ENCODE peak calls at places on chromosome 3, in four cellular contexts. Z, R, A and G are unnamed samples.

GRCh38 chr3:1534252-1534651 is 441.4 kb downstream of the CNTN6 start:
- DNase-seq in A (no peak), Z (no peak), R (no peak), G (no peak)

GRCh38 chr3:50164056-50164455 is 8.9 kb downstream of the SEMA3F start:
- DNase-seq in Z (peak), R (peak), A (peak), G (no peak)

GRCh38 chr3:107412376-107412775 is 35.1 kb downstream of the CCDC54 start:
- DNase-seq in Z (peak), R (no peak), A (no peak), G (no peak)

GRCh38 chr3:170044795-170045244 is 7.0 kb downstream of the GPR160 start:
- DNase-seq in R (no peak), Z (no peak), A (no peak), G (no peak)

GRCh38 chr3:71581451-71581980 is 2.0 kb downstream of the FOXP1 start:
- DNase-seq in Z (no peak), R (peak), A (peak), G (peak)

GRCh38 chr3:138066383-138066782 is 49.0 kb downstream of the DZIP1L start:
- DNase-seq in A (no peak), R (no peak), Z (no peak), G (no peak)

GRCh38 chr3:193240850-193241706 is at the start of gene PLAAT1:
- DNase-seq in Z (peak), A (no peak), R (peak), G (no peak)

GRCh38 chr3:149955449-149955848 is 15.2 kb downstream of the PFN2 start:
- DNase-seq in Z (no peak), R (no peak), A (no peak), G (no peak)

GRCh38 chr3:150238995-150239612 is 169.0 kb upstream of the TSC22D2 start:
- DNase-seq in A (no peak), Z (no peak), R (peak), G (no peak)

GRCh38 chr3:121165397-121165837 is 257.4 kb downstream of the STXBP5L start:
- DNase-seq in Z (no peak), A (no peak), R (no peak), G (no peak)

GRCh38 chr3:143167956-143168355 is 48.4 kb downstream of the CHST2 start:
- DNase-seq in Z (peak), R (no peak), A (no peak), G (no peak)

GRCh38 chr3:53077476-53078220 is 31.8 kb upstream of the SFMBT1 start:
- DNase-seq in R (no peak), Z (no peak), A (peak), G (peak)

GRCh38 chr3:102528727-102529126 is 93.9 kb downstream of the ZPLD1 start:
- DNase-seq in Z (no peak), R (no peak), A (no peak), G (no peak)

GRCh38 chr3:42185044-42185443 is 80.9 kb downstream of the CCK start:
- DNase-seq in Z (peak), R (no peak), A (no peak), G (no peak)

GRCh38 chr3:147797095-147797494 is 387.9 kb downstream of the ZIC1 start:
- DNase-seq in Z (no peak), A (no peak), R (no peak), G (no peak)

GRCh38 chr3:18082551-18083272 is 340.3 kb upstream of the TBC1D5 start:
- DNase-seq in R (no peak), Z (no peak), A (no peak), G (no peak)

GRCh38 chr3:157405457-157405856 is 31.2 kb upstream of the PTX3 start:
- DNase-seq in A (no peak), R (no peak), Z (peak), G (no peak)

GRCh38 chr3:32885283-32885935 is 66.0 kb upstream of the CCR4 start:
- DNase-seq in Z (no peak), R (no peak), A (no peak), G (no peak)

GRCh38 chr3:58749948-58750347 is 83.4 kb upstream of the FAM3D start:
- DNase-seq in R (no peak), Z (no peak), A (no peak), G (no peak)

GRCh38 chr3:172034786-172035685 is 4.3 kb upstream of the FNDC3B start:
- DNase-seq in Z (peak), R (no peak), A (no peak), G (no peak)

GRCh38 chr3:67564008-67564407 is 90.4 kb downstream of the SUCLG2 start:
- DNase-seq in A (no peak), R (no peak), Z (peak), G (no peak)

GRCh38 chr3:41317718-41318117 is 118.4 kb downstream of the CTNNB1 start:
- DNase-seq in A (no peak), R (no peak), Z (peak), G (no peak)

GRCh38 chr3:111392911-111393351 is 149.1 kb upstream of the CD96 start:
- DNase-seq in Z (no peak), R (no peak), A (no peak), G (peak)

GRCh38 chr3:101858464-101858863 is 9.2 kb downstream of the NFKBIZ start:
- DNase-seq in A (no peak), Z (no peak), R (no peak), G (no peak)

GRCh38 chr3:7934362-7934761 is 567.3 kb upstream of the LMCD1 start:
- DNase-seq in A (no peak), Z (no peak), R (no peak), G (no peak)

GRCh38 chr3:172537521-172538158 is 14.4 kb upstream of the TNFSF10 start:
- DNase-seq in A (no peak), R (no peak), Z (no peak), G (no peak)

GRCh38 chr3:119015942-119016341 is 18.7 kb downstream of the IGSF11 start:
- DNase-seq in A (no peak), R (no peak), Z (no peak), G (no peak)

GRCh38 chr3:108489776-108490175 is 20.6 kb downstream of the MYH15 start:
- DNase-seq in Z (peak), R (no peak), A (no peak), G (no peak)

GRCh38 chr3:139450155-139450554 is 26.2 kb downstream of the RBP2 start:
- DNase-seq in A (no peak), Z (no peak), R (no peak), G (no peak)

GRCh38 chr3:52798978-52799476 is 4.4 kb downstream of the ITIH3 start:
- DNase-seq in R (peak), A (no peak), Z (no peak), G (no peak)

GRCh38 chr3:64327039-64327804 is 102.0 kb upstream of the PRICKLE2 start:
- DNase-seq in Z (no peak), A (no peak), R (peak), G (peak)

GRCh38 chr3:114270019-114270418 is 23.8 kb upstream of the TIGIT start:
- DNase-seq in Z (no peak), R (no peak), A (no peak), G (no peak)

GRCh38 chr3:112116777-112117186 is 16.3 kb downstream of the GCSAM start:
- DNase-seq in R (no peak), Z (no peak), A (no peak), G (no peak)

GRCh38 chr3:48472673-48472922 is 26.1 kb downstream of the ATRIP start:
- DNase-seq in R (no peak), Z (no peak), A (no peak), G (no peak)

GRCh38 chr3:52069135-52069534 is 12.8 kb upstream of the DUSP7 start:
- DNase-seq in Z (no peak), A (no peak), R (no peak), G (no peak)

GRCh38 chr3:191263365-191263764 is 64.3 kb downstream of the OSTN start:
- DNase-seq in A (no peak), Z (no peak), R (no peak), G (no peak)

GRCh38 chr3:78863294-78864203 is 904.2 kb downstream of the ROBO1 start:
- DNase-seq in R (no peak), Z (no peak), A (no peak), G (no peak)

GRCh38 chr3:115648559-115648958 is 25.2 kb downstream of the GAP43 start:
- DNase-seq in A (no peak), R (no peak), Z (peak), G (no peak)

DNA sequence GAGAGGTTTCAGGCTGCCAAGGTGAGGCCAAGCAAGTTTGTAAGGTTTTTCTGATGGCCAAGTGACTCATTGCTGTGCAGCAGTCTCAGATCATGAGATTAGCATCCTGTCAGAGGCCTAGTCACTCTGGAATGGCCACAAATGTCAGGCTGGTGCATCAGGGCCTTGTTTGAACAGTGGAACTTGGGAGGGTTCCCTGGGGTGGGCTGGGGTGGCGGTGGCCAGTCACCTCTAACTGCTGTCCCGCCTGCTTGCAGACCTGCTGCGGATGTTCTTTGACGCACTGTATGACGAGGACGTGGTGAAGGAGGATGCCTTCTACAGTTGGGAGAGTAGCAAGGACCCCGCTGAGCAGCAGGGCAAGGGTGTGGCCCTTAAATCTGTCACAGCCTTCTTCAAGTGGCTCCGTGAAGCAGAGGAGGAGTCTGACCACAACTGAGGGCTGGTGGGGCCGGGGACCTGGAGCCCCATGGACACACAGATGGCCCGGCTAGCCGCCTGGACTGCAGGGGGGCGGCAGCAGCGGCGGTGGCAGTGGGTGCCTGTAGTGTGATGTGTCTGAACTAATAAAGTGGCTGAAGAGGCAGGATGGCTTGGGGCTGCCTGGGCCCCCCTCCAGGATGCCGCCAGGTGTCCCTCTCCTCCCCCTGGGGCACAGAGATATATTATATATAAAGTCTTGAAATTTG is 2.8 kb upstream of the FAM131A start:
- DNase-seq in A (no peak), R (no peak), Z (peak), G (no peak)
- H3K27ac ChIP-seq in A (peak), R (peak), Z (peak), G (peak)

DNA sequence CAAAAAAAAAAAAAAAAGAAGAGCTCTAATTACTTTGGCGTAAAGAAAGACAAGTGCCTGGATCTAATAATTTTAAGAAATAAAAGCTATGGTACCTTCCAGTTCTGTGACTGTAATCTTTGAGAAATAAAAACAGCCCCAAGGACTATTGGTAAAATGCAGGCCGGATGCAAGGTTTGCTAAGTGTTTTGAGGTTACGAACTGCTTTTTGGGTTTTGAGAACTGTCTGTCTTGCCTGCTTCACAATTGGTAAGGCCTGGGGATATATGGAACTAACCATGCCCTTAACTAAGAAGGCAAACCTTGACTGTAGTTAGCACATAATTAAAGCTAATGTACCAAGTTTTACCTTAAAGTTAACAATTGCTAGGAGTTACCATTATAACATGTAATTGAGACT is 388.4 kb upstream of the CBLB start:
- DNase-seq in Z (no peak), A (no peak), R (no peak), G (no peak)
- TF ChIP-seq POLR2A in Z (no peak), A (no peak), R (no peak), G (no peak)

DNA sequence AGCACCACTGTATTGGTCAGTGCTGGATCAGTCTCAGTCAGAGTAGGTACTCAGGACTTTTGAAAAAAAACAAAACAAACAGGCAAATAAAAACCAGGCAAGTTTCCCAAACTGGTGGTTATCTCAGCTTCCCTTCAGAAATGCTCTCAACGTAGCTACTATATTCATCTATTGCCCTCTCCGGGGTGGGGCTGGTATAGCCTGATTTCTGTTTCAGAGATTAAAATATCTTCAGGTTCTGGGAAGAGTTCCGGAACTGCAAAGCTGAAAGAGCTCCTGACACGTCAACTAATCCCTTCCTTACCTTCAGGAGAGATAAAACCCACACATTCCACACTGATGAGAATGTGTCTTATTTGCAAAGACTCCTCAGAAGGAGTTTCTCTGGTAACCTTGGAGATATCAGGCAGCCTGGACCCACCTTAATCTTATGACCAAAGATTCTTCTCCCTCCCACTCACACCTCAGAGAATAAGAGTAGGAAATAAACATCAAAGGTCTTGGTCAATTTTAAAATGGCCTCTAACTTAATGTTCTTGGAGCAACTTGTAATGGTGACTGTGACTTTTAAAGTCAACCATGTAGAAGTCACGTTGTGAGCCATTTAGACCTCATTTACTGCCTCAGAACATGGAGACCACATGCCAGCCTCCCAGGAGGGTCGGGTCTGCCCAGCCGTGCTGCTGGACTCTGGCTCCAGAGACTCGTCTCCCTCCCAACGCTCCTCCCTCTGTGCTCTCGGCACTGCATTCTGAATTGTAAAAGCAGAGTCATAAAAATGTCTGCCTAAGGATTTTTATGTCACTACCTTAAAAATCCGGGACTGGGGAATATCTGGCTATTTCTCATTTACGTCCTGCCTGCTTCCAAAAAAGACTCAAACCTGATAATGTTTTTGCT is 53.8 kb downstream of the CDCP1 start:
- DNase-seq in R (no peak), Z (peak), A (no peak), G (peak)
- TF ChIP-seq CTCF in R (no peak), Z (peak), A (no peak), G (no peak)

DNA sequence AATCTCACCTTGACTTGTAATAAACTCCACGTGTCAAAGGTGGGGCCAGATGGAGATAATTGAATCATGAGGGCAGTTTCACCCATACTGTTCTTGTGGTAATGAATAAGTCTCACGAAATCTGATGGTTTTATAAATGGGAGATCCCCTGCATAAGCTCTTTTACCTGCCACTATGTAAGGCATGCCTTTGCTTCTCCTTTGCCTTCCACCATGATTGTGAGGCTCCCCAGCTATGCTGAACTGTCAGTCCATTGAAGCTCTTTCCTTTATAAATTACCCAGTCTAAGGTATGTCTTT is 45.5 kb downstream of the SUCNR1 start:
- DNase-seq in R (no peak), A (no peak), Z (no peak), G (no peak)
- H3K27ac ChIP-seq in R (no peak), A (no peak), Z (no peak), G (no peak)